ENCODE peak calls at places on chromosome 9, in ten cellular contexts. One of them, this sample, is unnamed.

GRCh38 chr9:114290561-114290986 is 32.3 kb upstream of the ORM1 start:
- DNase-seq in GM13977: no peak
- DNase-seq in heart right ventricle: no peak
- DNase-seq in ovary: peak
- DNase-seq in AG09319: no peak
- DNase-seq in tibial artery: peak
- DNase-seq in GM13976: no peak
- DNase-seq in ascending aorta: no peak
- DNase-seq in astrocyte of the spinal cord: no peak
- DNase-seq in brain microvascular endothelial cell: no peak
- DNase-seq in this sample: no peak

GRCh38 chr9:127423934-127424668 is at the start of gene ZNF79:
- DNase-seq in GM13976: peak
- DNase-seq in ovary: peak
- DNase-seq in astrocyte of the spinal cord: peak
- DNase-seq in brain microvascular endothelial cell: peak
- DNase-seq in GM13977: peak
- DNase-seq in tibial artery: peak
- DNase-seq in heart right ventricle: peak
- DNase-seq in AG09319: peak
- DNase-seq in ascending aorta: peak
- DNase-seq in this sample: peak

GRCh38 chr9:122394265-122395242 is 23.7 kb downstream of the PTGS1 start:
- DNase-seq in AG09319: peak
- DNase-seq in ascending aorta: no peak
- DNase-seq in ovary: no peak
- DNase-seq in GM13976: no peak
- DNase-seq in heart right ventricle: peak
- DNase-seq in tibial artery: peak
- DNase-seq in GM13977: no peak
- DNase-seq in brain microvascular endothelial cell: peak
- DNase-seq in astrocyte of the spinal cord: peak
- DNase-seq in this sample: no peak

GRCh38 chr9:81389569-81389993 is 299.8 kb downstream of the TLE1 start:
- DNase-seq in ovary: peak
- DNase-seq in astrocyte of the spinal cord: peak
- DNase-seq in brain microvascular endothelial cell: peak
- DNase-seq in ascending aorta: no peak
- DNase-seq in heart right ventricle: no peak
- DNase-seq in AG09319: peak
- DNase-seq in GM13976: no peak
- DNase-seq in tibial artery: peak
- DNase-seq in GM13977: no peak
- DNase-seq in this sample: no peak

GRCh38 chr9:35906923-35907699 is 1.1 kb downstream of the HRCT1 start:
- DNase-seq in ascending aorta: no peak
- DNase-seq in brain microvascular endothelial cell: peak
- DNase-seq in astrocyte of the spinal cord: peak
- DNase-seq in ovary: peak
- DNase-seq in GM13976: no peak
- DNase-seq in GM13977: no peak
- DNase-seq in heart right ventricle: peak
- DNase-seq in AG09319: peak
- DNase-seq in tibial artery: peak
- DNase-seq in this sample: no peak

GRCh38 chr9:109258619-109259321 is 62.1 kb downstream of the EPB41L4B start:
- DNase-seq in heart right ventricle: no peak
- DNase-seq in GM13977: no peak
- DNase-seq in AG09319: no peak
- DNase-seq in ovary: peak
- DNase-seq in GM13976: no peak
- DNase-seq in tibial artery: no peak
- DNase-seq in astrocyte of the spinal cord: no peak
- DNase-seq in ascending aorta: no peak
- DNase-seq in brain microvascular endothelial cell: no peak
- DNase-seq in this sample: no peak

GRCh38 chr9:91720746-91721705 is 229.0 kb downstream of the ROR2 start:
- DNase-seq in heart right ventricle: no peak
- DNase-seq in GM13976: peak
- DNase-seq in brain microvascular endothelial cell: no peak
- DNase-seq in GM13977: peak
- DNase-seq in astrocyte of the spinal cord: no peak
- DNase-seq in ovary: no peak
- DNase-seq in tibial artery: no peak
- DNase-seq in ascending aorta: no peak
- DNase-seq in AG09319: no peak
- DNase-seq in this sample: no peak

GRCh38 chr9:128123451-128124080 is 4.0 kb downstream of the PTGES2 start:
- DNase-seq in GM13976: no peak
- DNase-seq in heart right ventricle: no peak
- DNase-seq in astrocyte of the spinal cord: no peak
- DNase-seq in brain microvascular endothelial cell: no peak
- DNase-seq in AG09319: no peak
- DNase-seq in GM13977: no peak
- DNase-seq in tibial artery: no peak
- DNase-seq in ovary: no peak
- DNase-seq in ascending aorta: no peak
- DNase-seq in this sample: no peak

GRCh38 chr9:116002624-116003023 is 151.0 kb upstream of the PAPPA start:
- DNase-seq in brain microvascular endothelial cell: no peak
- DNase-seq in ovary: no peak
- DNase-seq in tibial artery: no peak
- DNase-seq in GM13977: no peak
- DNase-seq in GM13976: no peak
- DNase-seq in AG09319: no peak
- DNase-seq in ascending aorta: no peak
- DNase-seq in heart right ventricle: no peak
- DNase-seq in astrocyte of the spinal cord: peak
- DNase-seq in this sample: no peak

GRCh38 chr9:116002181-116002580 is 151.4 kb upstream of the PAPPA start:
- DNase-seq in ovary: no peak
- DNase-seq in GM13976: no peak
- DNase-seq in astrocyte of the spinal cord: no peak
- DNase-seq in GM13977: no peak
- DNase-seq in tibial artery: no peak
- DNase-seq in ascending aorta: no peak
- DNase-seq in heart right ventricle: no peak
- DNase-seq in brain microvascular endothelial cell: no peak
- DNase-seq in AG09319: no peak
- DNase-seq in this sample: no peak

GRCh38 chr9:115999498-115999897 is 154.1 kb upstream of the PAPPA start:
- DNase-seq in GM13976: no peak
- DNase-seq in ovary: no peak
- DNase-seq in heart right ventricle: no peak
- DNase-seq in AG09319: no peak
- DNase-seq in brain microvascular endothelial cell: no peak
- DNase-seq in tibial artery: no peak
- DNase-seq in ascending aorta: no peak
- DNase-seq in GM13977: no peak
- DNase-seq in astrocyte of the spinal cord: peak
- DNase-seq in this sample: no peak

GRCh38 chr9:115998661-115999060 is 154.9 kb upstream of the PAPPA start:
- DNase-seq in AG09319: no peak
- DNase-seq in ascending aorta: no peak
- DNase-seq in ovary: no peak
- DNase-seq in GM13977: no peak
- DNase-seq in GM13976: no peak
- DNase-seq in tibial artery: no peak
- DNase-seq in astrocyte of the spinal cord: no peak
- DNase-seq in brain microvascular endothelial cell: no peak
- DNase-seq in heart right ventricle: no peak
- DNase-seq in this sample: no peak

DNA sequence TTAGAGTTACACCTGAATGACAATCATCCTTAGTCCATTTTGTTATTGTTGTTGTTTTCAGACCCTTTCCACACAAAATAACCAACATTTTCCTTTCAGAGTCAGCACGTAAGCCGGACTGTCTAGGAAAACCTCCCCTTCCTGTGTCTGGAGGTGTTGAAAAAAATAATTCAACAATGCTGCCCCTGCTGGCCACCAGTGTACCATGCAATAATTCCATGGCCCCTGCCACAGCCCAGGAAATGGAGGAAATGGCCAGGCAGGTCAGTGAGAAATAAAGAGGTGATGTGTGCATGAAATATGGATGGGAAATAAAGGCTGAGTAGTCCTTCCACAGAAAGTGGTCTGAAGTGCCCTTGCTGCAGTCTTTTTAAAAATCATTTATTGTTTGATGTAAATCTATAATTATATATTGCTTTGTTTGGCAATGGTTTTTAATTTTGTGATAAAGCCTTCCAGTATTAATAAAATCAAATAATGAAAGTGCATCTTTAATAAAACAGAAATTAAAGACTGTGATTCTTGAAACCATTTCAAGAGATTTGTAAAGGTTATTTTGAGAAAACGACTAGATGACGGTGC is 152.8 kb upstream of the PAPPA start:
- DNase-seq in AG09319: no peak
- DNase-seq in ovary: no peak
- DNase-seq in tibial artery: no peak
- DNase-seq in GM13977: no peak
- DNase-seq in GM13976: peak
- DNase-seq in astrocyte of the spinal cord: no peak
- DNase-seq in heart right ventricle: no peak
- DNase-seq in ascending aorta: no peak
- DNase-seq in brain microvascular endothelial cell: no peak
- DNase-seq in this sample: no peak
- TF ChIP-seq CTCF in AG09319: peak
- TF ChIP-seq CTCF in ovary: no peak
- TF ChIP-seq CTCF in tibial artery: peak
- TF ChIP-seq CTCF in GM13977: peak
- TF ChIP-seq CTCF in GM13976: no peak
- TF ChIP-seq CTCF in astrocyte of the spinal cord: peak
- TF ChIP-seq CTCF in heart right ventricle: peak
- TF ChIP-seq CTCF in ascending aorta: peak
- TF ChIP-seq CTCF in brain microvascular endothelial cell: peak
- TF ChIP-seq CTCF in this sample: no peak

GRCh38 chr9:90054810-90055209 is 450.0 kb downstream of the GADD45G start:
- DNase-seq in brain microvascular endothelial cell: no peak
- DNase-seq in heart right ventricle: no peak
- DNase-seq in tibial artery: no peak
- DNase-seq in ovary: no peak
- DNase-seq in GM13977: no peak
- DNase-seq in astrocyte of the spinal cord: no peak
- DNase-seq in ascending aorta: no peak
- DNase-seq in AG09319: no peak
- DNase-seq in GM13976: no peak
- DNase-seq in this sample: no peak

GRCh38 chr9:90057361-90057760 is 452.5 kb downstream of the GADD45G start:
- DNase-seq in ovary: no peak
- DNase-seq in GM13976: no peak
- DNase-seq in astrocyte of the spinal cord: no peak
- DNase-seq in GM13977: no peak
- DNase-seq in tibial artery: no peak
- DNase-seq in ascending aorta: no peak
- DNase-seq in brain microvascular endothelial cell: no peak
- DNase-seq in heart right ventricle: no peak
- DNase-seq in AG09319: no peak
- DNase-seq in this sample: no peak

GRCh38 chr9:90055226-90055625 is 450.4 kb downstream of the GADD45G start:
- DNase-seq in tibial artery: no peak
- DNase-seq in ascending aorta: no peak
- DNase-seq in brain microvascular endothelial cell: no peak
- DNase-seq in GM13977: no peak
- DNase-seq in ovary: no peak
- DNase-seq in astrocyte of the spinal cord: no peak
- DNase-seq in AG09319: no peak
- DNase-seq in heart right ventricle: no peak
- DNase-seq in GM13976: no peak
- DNase-seq in this sample: no peak

GRCh38 chr9:90047828-90048227 is 443.0 kb downstream of the GADD45G start:
- DNase-seq in ovary: no peak
- DNase-seq in heart right ventricle: no peak
- DNase-seq in astrocyte of the spinal cord: no peak
- DNase-seq in ascending aorta: no peak
- DNase-seq in brain microvascular endothelial cell: no peak
- DNase-seq in GM13977: no peak
- DNase-seq in tibial artery: no peak
- DNase-seq in AG09319: no peak
- DNase-seq in GM13976: no peak
- DNase-seq in this sample: no peak

GRCh38 chr9:90053027-90053426 is 448.2 kb downstream of the GADD45G start:
- DNase-seq in GM13976: no peak
- DNase-seq in ovary: no peak
- DNase-seq in brain microvascular endothelial cell: no peak
- DNase-seq in tibial artery: no peak
- DNase-seq in astrocyte of the spinal cord: no peak
- DNase-seq in GM13977: no peak
- DNase-seq in ascending aorta: no peak
- DNase-seq in heart right ventricle: no peak
- DNase-seq in AG09319: no peak
- DNase-seq in this sample: no peak
- TF ChIP-seq CTCF in GM13976: no peak
- TF ChIP-seq CTCF in ovary: no peak
- TF ChIP-seq CTCF in brain microvascular endothelial cell: peak
- TF ChIP-seq CTCF in tibial artery: no peak
- TF ChIP-seq CTCF in astrocyte of the spinal cord: peak
- TF ChIP-seq CTCF in GM13977: peak
- TF ChIP-seq CTCF in ascending aorta: no peak
- TF ChIP-seq CTCF in heart right ventricle: no peak
- TF ChIP-seq CTCF in AG09319: peak
- TF ChIP-seq CTCF in this sample: no peak

DNA sequence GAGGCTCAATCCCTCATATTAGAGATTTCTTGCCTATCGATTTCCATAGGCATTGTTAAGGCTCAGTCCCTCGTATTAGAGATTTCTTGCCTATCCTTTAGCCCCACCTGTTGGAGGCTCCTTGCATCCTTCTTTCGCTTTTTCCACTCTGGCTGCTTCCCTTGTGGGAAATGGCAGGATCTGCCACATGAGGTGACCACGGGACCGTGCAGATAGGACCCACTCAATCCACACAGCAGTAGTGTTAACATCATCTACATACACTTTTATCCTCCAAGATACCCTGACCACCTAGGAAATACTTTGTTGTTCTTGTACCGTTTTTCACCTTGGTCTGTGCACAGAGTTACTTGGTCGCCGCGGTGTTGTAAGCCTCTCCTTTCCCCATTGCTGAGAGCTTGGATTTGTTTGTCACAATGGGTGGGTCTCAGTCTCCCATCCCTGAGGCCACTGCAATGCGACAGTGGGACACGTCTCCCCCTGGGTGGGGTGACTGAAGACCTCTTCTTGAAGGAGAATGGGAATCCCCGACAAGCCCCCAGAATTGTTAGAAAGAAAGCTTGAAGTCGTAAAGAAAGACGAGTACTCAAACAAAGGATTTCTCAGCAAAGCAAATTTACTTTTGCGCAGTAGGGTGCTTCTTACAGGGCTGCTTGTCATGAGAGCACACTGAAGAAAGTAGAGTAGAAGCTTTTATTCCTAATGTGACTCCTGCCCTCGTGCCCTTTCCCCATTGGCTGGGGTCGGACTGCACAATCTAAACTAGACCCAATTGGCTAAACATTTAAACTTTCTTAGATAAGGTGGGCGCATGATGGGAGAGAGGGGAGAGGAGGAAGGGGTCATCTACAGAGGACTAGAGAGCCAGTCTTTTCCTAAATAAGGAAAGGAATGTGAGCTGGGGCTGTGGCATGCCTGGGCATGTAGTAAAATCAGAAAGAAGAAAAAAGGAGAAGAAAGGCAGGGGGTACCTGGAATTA is 19.8 kb downstream of the IFT74 start:
- DNase-seq in heart right ventricle: peak
- DNase-seq in AG09319: no peak
- DNase-seq in GM13977: no peak
- DNase-seq in ascending aorta: no peak
- DNase-seq in tibial artery: no peak
- DNase-seq in brain microvascular endothelial cell: peak
- DNase-seq in ovary: no peak
- DNase-seq in GM13976: no peak
- DNase-seq in astrocyte of the spinal cord: peak
- DNase-seq in this sample: no peak
- TF ChIP-seq CTCF in heart right ventricle: peak
- TF ChIP-seq CTCF in AG09319: peak
- TF ChIP-seq CTCF in GM13977: no peak
- TF ChIP-seq CTCF in ascending aorta: no peak
- TF ChIP-seq CTCF in tibial artery: peak
- TF ChIP-seq CTCF in brain microvascular endothelial cell: peak
- TF ChIP-seq CTCF in ovary: no peak
- TF ChIP-seq CTCF in GM13976: no peak
- TF ChIP-seq CTCF in astrocyte of the spinal cord: peak
- TF ChIP-seq CTCF in this sample: no peak

DNA sequence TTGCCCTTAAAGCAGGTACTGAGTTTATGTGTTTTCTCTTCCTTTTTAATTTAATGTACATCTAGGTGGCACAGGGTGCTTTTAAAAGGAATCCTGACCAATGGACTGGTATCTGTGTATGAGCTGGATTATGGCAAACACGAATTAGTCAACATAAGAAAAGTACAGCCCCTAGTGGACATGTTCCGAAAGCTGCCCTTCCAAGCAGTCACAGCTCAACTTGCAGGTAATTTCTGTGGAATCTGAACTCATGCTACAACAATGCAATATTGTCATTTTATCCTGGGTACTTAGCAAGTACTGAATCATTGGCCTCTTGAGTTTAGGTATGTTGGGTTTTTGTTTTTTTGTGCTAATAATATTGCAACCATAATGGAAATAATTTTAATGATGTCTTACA is 14.4 kb upstream of the TMOD1 start:
- DNase-seq in brain microvascular endothelial cell: no peak
- DNase-seq in astrocyte of the spinal cord: no peak
- DNase-seq in ovary: no peak
- DNase-seq in GM13976: no peak
- DNase-seq in GM13977: no peak
- DNase-seq in heart right ventricle: no peak
- DNase-seq in tibial artery: no peak
- DNase-seq in ascending aorta: no peak
- DNase-seq in AG09319: no peak
- DNase-seq in this sample: no peak
- TF ChIP-seq CTCF in brain microvascular endothelial cell: peak
- TF ChIP-seq CTCF in astrocyte of the spinal cord: peak
- TF ChIP-seq CTCF in ovary: no peak
- TF ChIP-seq CTCF in GM13976: no peak
- TF ChIP-seq CTCF in GM13977: peak
- TF ChIP-seq CTCF in heart right ventricle: peak
- TF ChIP-seq CTCF in tibial artery: no peak
- TF ChIP-seq CTCF in ascending aorta: no peak
- TF ChIP-seq CTCF in AG09319: no peak
- TF ChIP-seq CTCF in this sample: no peak